ENCODE peak calls at places on chromosomes 11 and 22, in seven cellular contexts. X is NCI-H187; U is progenitor cell of endocrine pancreas; M is heart left ventricle; G is T1000; H is activated T-cell treated with anti-CD3 and anti-CD28 coated beads, Interleukin-2, amount 50 U/mL, for 4 hours; Q is M059J. E is an unnamed sample.

GRCh38 chr11:62394825-62395538 is 23.9 kb upstream of the SCGB1A1 start:
- DNase-seq in U (no peak), X (peak), Q (peak), H (peak), G (peak), M (peak), E (peak)

GRCh38 chr11:23123766-23124165 is 263.5 kb upstream of the CCDC179 start:
- DNase-seq in X (no peak), G (no peak), M (no peak), H (no peak), Q (peak), U (no peak), E (peak)

GRCh38 chr22:48488149-48488551 is 1339.5 kb downstream of the BRD1 start:
- DNase-seq in G (no peak), H (no peak), Q (no peak), X (no peak), U (no peak), M (no peak), E (peak)

GRCh38 chr11:75263944-75264349 is 23.4 kb downstream of the TPBGL start:
- DNase-seq in H (no peak), X (no peak), M (no peak), U (no peak), G (no peak), Q (peak), E (no peak)

GRCh38 chr11:76380161-76380976 is 563 bp downstream of the THAP12 start:
- DNase-seq in M (no peak), U (no peak), H (peak), X (no peak), G (no peak), Q (peak), E (peak)

GRCh38 chr11:47351159-47352126 is 1.1 kb downstream of the MYBPC3 start:
- DNase-seq in U (no peak), X (no peak), G (no peak), M (peak), H (no peak), Q (no peak), E (no peak)

GRCh38 chr22:38415561-38416321 is 39.3 kb downstream of the KCNJ4 start:
- DNase-seq in X (peak), G (no peak), Q (no peak), U (no peak), M (peak), H (no peak), E (no peak)

GRCh38 chr11:20707876-20708275 is 38.5 kb downstream of the NELL1 start:
- DNase-seq in Q (no peak), X (no peak), M (no peak), U (no peak), G (no peak), H (no peak), E (no peak)

GRCh38 chr11:46632502-46632901 is 15.1 kb downstream of the ATG13 start:
- DNase-seq in Q (no peak), U (no peak), G (no peak), X (no peak), M (no peak), H (no peak), E (no peak)

GRCh38 chr22:29041408-29041807 is 20.2 kb downstream of the C22orf31 start:
- DNase-seq in Q (peak), U (no peak), H (no peak), G (no peak), M (no peak), X (no peak), E (peak)

GRCh38 chr11:69817265-69818236 is 1.7 kb downstream of the FGF3 start:
- DNase-seq in X (no peak), G (no peak), Q (no peak), U (no peak), M (no peak), H (no peak), E (peak)

GRCh38 chr11:103061656-103062055 is 30.3 kb downstream of the DCUN1D5 start:
- DNase-seq in H (no peak), G (no peak), M (no peak), X (no peak), Q (no peak), U (no peak), E (no peak)

GRCh38 chr11:47553417-47553746 is 450 bp upstream of the CELF1 start:
- DNase-seq in X (no peak), H (no peak), G (no peak), M (no peak), Q (no peak), U (no peak), E (no peak)

GRCh38 chr11:48029686-48030279 is 49.4 kb downstream of the PTPRJ start:
- DNase-seq in G (no peak), M (no peak), Q (no peak), X (no peak), H (no peak), U (no peak), E (no peak)

GRCh38 chr11:130480166-130480565 is 31.7 kb downstream of the ADAMTS15 start:
- DNase-seq in G (no peak), X (no peak), U (no peak), H (no peak), Q (peak), M (no peak), E (peak)

GRCh38 chr22:36461665-36462474 is 19.6 kb downstream of the TXN2 start:
- DNase-seq in X (peak), Q (peak), G (peak), H (no peak), M (peak), U (peak), E (peak)

GRCh38 chr11:133955091-133955846 is 1.5 kb downstream of the IGSF9B start:
- DNase-seq in G (no peak), Q (no peak), H (peak), U (no peak), M (peak), X (no peak), E (peak)

GRCh38 chr11:104061851-104062521 is 25.5 kb downstream of the DDI1 start:
- DNase-seq in U (no peak), Q (no peak), M (no peak), H (no peak), G (no peak), X (no peak), E (no peak)

GRCh38 chr11:80826808-80827207 is 1386.0 kb upstream of the TENM4 start:
- DNase-seq in Q (no peak), U (no peak), H (no peak), X (no peak), M (no peak), G (no peak), E (no peak)

GRCh38 chr11:29534831-29535230 is 482.0 kb downstream of the KCNA4 start:
- DNase-seq in X (no peak), H (no peak), Q (peak), U (no peak), M (no peak), G (no peak), E (no peak)

GRCh38 chr11:34810107-34810562 is 106.0 kb downstream of the APIP start:
- DNase-seq in H (no peak), M (no peak), U (no peak), G (no peak), X (no peak), Q (no peak), E (no peak)

GRCh38 chr11:62666259-62666926 is 1.3 kb downstream of the CSKMT start:
- DNase-seq in X (no peak), Q (no peak), G (no peak), M (peak), H (no peak), U (no peak), E (peak)

GRCh38 chr11:65899356-65900124 is 648 bp downstream of the FOSL1 start:
- DNase-seq in X (no peak), U (no peak), G (peak), M (peak), H (peak), Q (peak), E (peak)

GRCh38 chr22:45897736-45898135 is 79.2 kb downstream of the WNT7B start:
- DNase-seq in Q (no peak), X (no peak), H (no peak), M (no peak), G (no peak), U (no peak), E (no peak)

GRCh38 chr11:27468209-27468608 is 4.4 kb downstream of the LGR4 start:
- DNase-seq in U (no peak), M (no peak), Q (peak), X (no peak), G (no peak), H (no peak), E (peak)

GRCh38 chr22:39664485-39665200 is 94.1 kb downstream of the CACNA1I start:
- DNase-seq in M (no peak), H (peak), X (no peak), U (peak), G (no peak), Q (no peak), E (no peak)

GRCh38 chr11:58625086-58625485 is 2.6 kb downstream of the CNTF start:
- DNase-seq in H (no peak), X (no peak), U (no peak), G (no peak), Q (no peak), M (no peak), E (no peak)

GRCh38 chr22:28002181-28002700 is 83.2 kb upstream of the PITPNB start:
- DNase-seq in M (no peak), U (no peak), X (no peak), H (no peak), Q (no peak), G (no peak), E (no peak)

GRCh38 chr22:29559853-29560252 is 6.3 kb upstream of the THOC5 start:
- DNase-seq in M (no peak), Q (no peak), U (no peak), H (no peak), G (no peak), X (no peak), E (no peak)